ENCODE peak calls at places on chromosome 1, in six cellular contexts. F is activated naive CD8-positive, alpha-beta T cell treated with anti-CD3 and anti-CD28 coated beads for 36 hours; X is aorta; H is SK-N-SH; B is MG63; K is nephron progenitor cell. Z is an unnamed sample.

GRCh38 chr1:82792151-82792550 is 991.4 kb downstream of the ADGRL2 start:
- DNase-seq in F (no peak), X (no peak), H (no peak), B (no peak), K (no peak), Z (no peak)

GRCh38 chr1:22048351-22049192 is 3.9 kb upstream of the CDC42 start:
- DNase-seq in F (peak), X (no peak), H (no peak), B (peak), K (no peak), Z (peak)

GRCh38 chr1:192766009-192766625 is 42.7 kb upstream of the RGS2 start:
- DNase-seq in F (no peak), X (no peak), H (no peak), B (peak), K (no peak), Z (no peak)

GRCh38 chr1:11125931-11126330 is 26.3 kb upstream of the EXOSC10 start:
- DNase-seq in F (no peak), X (no peak), H (no peak), B (no peak), K (no peak), Z (no peak)

GRCh38 chr1:31734582-31735107 is 29.5 kb downstream of the ADGRB2 start:
- DNase-seq in F (no peak), X (no peak), H (no peak), B (no peak), K (no peak), Z (no peak)

GRCh38 chr1:115865704-115866380 is 24.9 kb upstream of the NHLH2 start:
- DNase-seq in F (no peak), X (no peak), H (no peak), B (no peak), K (no peak), Z (no peak)

GRCh38 chr1:2212542-2213491 is 15.3 kb upstream of the SKI start:
- DNase-seq in F (peak), X (peak), H (peak), B (peak), K (peak), Z (peak)

GRCh38 chr1:108877324-108877812 is 583 bp downstream of the GPSM2 start:
- DNase-seq in F (no peak), X (no peak), H (peak), B (peak), K (peak), Z (no peak)

GRCh38 chr1:109490029-109490933 is 3.6 kb upstream of the CYB561D1 start:
- DNase-seq in F (peak), X (peak), H (peak), B (peak), K (peak), Z (peak)

GRCh38 chr1:59229138-59229537 is 67.8 kb upstream of the FGGY start:
- DNase-seq in F (no peak), X (no peak), H (no peak), B (no peak), K (no peak), Z (no peak)

GRCh38 chr1:96253281-96254035 is 468.1 kb upstream of the PTBP2 start:
- DNase-seq in F (no peak), X (no peak), H (no peak), B (no peak), K (no peak), Z (no peak)

GRCh38 chr1:214454619-214455396 is 96.6 kb downstream of the PTPN14 start:
- DNase-seq in F (no peak), X (no peak), H (no peak), B (peak), K (no peak), Z (peak)

GRCh38 chr1:150973826-150974579 is 632 bp downstream of the CERS2 start:
- DNase-seq in F (peak), X (peak), H (peak), B (peak), K (no peak), Z (peak)

GRCh38 chr1:171467626-171468025 is 17.7 kb upstream of the PRRC2C start:
- DNase-seq in F (no peak), X (no peak), H (no peak), B (no peak), K (no peak), Z (no peak)

GRCh38 chr1:22332795-22333499 is 118.7 kb upstream of the ZBTB40 start:
- DNase-seq in F (no peak), X (no peak), H (no peak), B (no peak), K (no peak), Z (no peak)

GRCh38 chr1:36163426-36163825 is 7.5 kb downstream of the MAP7D1 start:
- DNase-seq in F (no peak), X (no peak), H (no peak), B (no peak), K (no peak), Z (no peak)

GRCh38 chr1:50774759-50775351 is 185.2 kb downstream of the FAF1 start:
- DNase-seq in F (no peak), X (no peak), H (peak), B (no peak), K (peak), Z (peak)

GRCh38 chr1:36996106-36996505 is 38.2 kb downstream of the GRIK3 start:
- DNase-seq in F (no peak), X (no peak), H (no peak), B (no peak), K (no peak), Z (no peak)

GRCh38 chr1:155085504-155086181 is 7.0 kb downstream of the EFNA3 start:
- DNase-seq in F (peak), X (peak), H (peak), B (peak), K (peak), Z (peak)

GRCh38 chr1:93569479-93569878 is 112.2 kb downstream of the BCAR3 start:
- DNase-seq in F (no peak), X (no peak), H (no peak), B (no peak), K (no peak), Z (no peak)

GRCh38 chr1:91120421-91120820 is 98.6 kb upstream of the ZNF644 start:
- DNase-seq in F (no peak), X (no peak), H (no peak), B (no peak), K (no peak), Z (no peak)

GRCh38 chr1:11749996-11750395 is 12.0 kb upstream of the C1orf167 start:
- DNase-seq in F (no peak), X (no peak), H (no peak), B (no peak), K (no peak), Z (no peak)

GRCh38 chr1:211420389-211420788 is 71.6 kb downstream of the RD3 start:
- DNase-seq in F (peak), X (no peak), H (no peak), B (peak), K (no peak), Z (peak)

GRCh38 chr1:226211181-226211580 is 12.3 kb upstream of the MIXL1 start:
- DNase-seq in F (no peak), X (no peak), H (no peak), B (no peak), K (no peak), Z (no peak)

GRCh38 chr1:99964806-99965205 is 5.0 kb upstream of the SLC35A3 start:
- DNase-seq in F (no peak), X (no peak), H (no peak), B (no peak), K (no peak), Z (no peak)

GRCh38 chr1:86913399-86913895 is 479 bp downstream of the SELENOF start:
- DNase-seq in F (peak), X (no peak), H (no peak), B (peak), K (peak), Z (peak)

GRCh38 chr1:3068400-3069361 is at the start of gene PRDM16:
- DNase-seq in F (peak), X (peak), H (no peak), B (peak), K (peak), Z (peak)

GRCh38 chr1:246199086-246199485 is 308.0 kb downstream of the SMYD3 start:
- DNase-seq in F (no peak), X (no peak), H (no peak), B (no peak), K (no peak), Z (no peak)

GRCh38 chr1:234611153-234611798 is 1.3 kb upstream of the IRF2BP2 start:
- DNase-seq in F (no peak), X (no peak), H (peak), B (no peak), K (no peak), Z (peak)

GRCh38 chr1:66300280-66300973 is 233.5 kb upstream of the SGIP1 start:
- DNase-seq in F (no peak), X (no peak), H (no peak), B (no peak), K (no peak), Z (no peak)

GRCh38 chr1:178625695-178626094 is 99.3 kb upstream of the RALGPS2 start:
- DNase-seq in F (no peak), X (no peak), H (no peak), B (peak), K (no peak), Z (no peak)

GRCh38 chr1:157971723-157972122 is 21.7 kb upstream of the KIRREL1 start:
- DNase-seq in F (no peak), X (no peak), H (no peak), B (no peak), K (no peak), Z (no peak)

Z was measured in Daoy.